ENCODE peak calls at places on chromosomes 3 and 15, in ten cellular contexts. S is bronchial epithelial cell, B is nephron progenitor cell, O is cardiac muscle cell, M is BJ, K is WERI-Rb-1, H is uterus, X is fibroblast of the aortic adventitia, R is fibroblast of villous mesenchyme, F is PC-9. V is an unnamed sample.

GRCh38 chr3:127775398-127776109 is 46.8 kb downstream of the MGLL start:
- DNase-seq in S (no peak), B (peak), O (no peak), M (no peak), K (no peak), H (peak), X (peak), R (peak), F (no peak), V (no peak)

GRCh38 chr3:42061711-42062408 is 29.3 kb upstream of the TRAK1 start:
- DNase-seq in S (peak), B (no peak), O (peak), M (peak), K (no peak), H (peak), X (peak), R (peak), F (peak), V (peak)

GRCh38 chr3:184742676-184743135 is 30.8 kb upstream of the MAGEF1 start:
- DNase-seq in S (no peak), B (peak), O (peak), M (no peak), K (peak), H (peak), X (no peak), R (no peak), F (no peak), V (no peak)

GRCh38 chr3:23096041-23096440 is 107.1 kb upstream of the UBE2E2 start:
- DNase-seq in S (no peak), B (no peak), O (no peak), M (no peak), K (no peak), H (no peak), X (no peak), R (no peak), F (peak), V (peak)

GRCh38 chr3:102142379-102143058 is 292.3 kb upstream of the ZPLD1 start:
- DNase-seq in S (no peak), B (peak), O (no peak), M (no peak), K (no peak), H (no peak), X (peak), R (no peak), F (no peak), V (no peak)

GRCh38 chr3:67601919-67602608 is 52.3 kb downstream of the SUCLG2 start:
- DNase-seq in S (no peak), B (no peak), O (no peak), M (no peak), K (no peak), H (no peak), X (no peak), R (no peak), F (no peak), V (no peak)

GRCh38 chr15:91100561-91101355 is 701 bp downstream of the SV2B start:
- DNase-seq in S (peak), B (peak), O (no peak), M (no peak), K (no peak), H (no peak), X (peak), R (peak), F (no peak), V (no peak)

GRCh38 chr15:57324590-57324890 is 51.8 kb upstream of the CGNL1 start:
- DNase-seq in S (no peak), B (no peak), O (no peak), M (no peak), K (no peak), H (no peak), X (no peak), R (no peak), F (no peak), V (no peak)

GRCh38 chr15:57566840-57567239 is 24.9 kb upstream of the MYZAP start:
- DNase-seq in S (no peak), B (no peak), O (no peak), M (no peak), K (no peak), H (no peak), X (no peak), R (peak), F (no peak), V (no peak)

GRCh38 chr3:124760601-124761000 is 30.3 kb downstream of the UMPS start:
- DNase-seq in S (peak), B (no peak), O (no peak), M (no peak), K (no peak), H (no peak), X (peak), R (peak), F (no peak), V (no peak)

GRCh38 chr3:179546814-179547241 is 15.9 kb upstream of the ACTL6A start:
- DNase-seq in S (peak), B (no peak), O (no peak), M (no peak), K (no peak), H (no peak), X (no peak), R (no peak), F (peak), V (no peak)

GRCh38 chr3:41026394-41027177 is 172.7 kb upstream of the CTNNB1 start:
- DNase-seq in S (peak), B (peak), O (peak), M (no peak), K (peak), H (peak), X (peak), R (peak), F (no peak), V (peak)

GRCh38 chr3:18669374-18669773 is 244.2 kb upstream of the SATB1 start:
- DNase-seq in S (no peak), B (no peak), O (no peak), M (no peak), K (no peak), H (no peak), X (no peak), R (no peak), F (no peak), V (no peak)

GRCh38 chr3:183774631-183775030 is 50.7 kb downstream of the MAP6D1 start:
- DNase-seq in S (no peak), B (no peak), O (no peak), M (no peak), K (no peak), H (no peak), X (no peak), R (no peak), F (peak), V (no peak)

GRCh38 chr3:127210654-127210943 is 17.7 kb downstream of the PRR23E start:
- DNase-seq in S (no peak), B (no peak), O (no peak), M (no peak), K (no peak), H (no peak), X (no peak), R (no peak), F (no peak), V (no peak)

GRCh38 chr15:68408526-68408925 is 23.4 kb downstream of the ITGA11 start:
- DNase-seq in S (no peak), B (no peak), O (no peak), M (no peak), K (no peak), H (peak), X (no peak), R (no peak), F (no peak), V (no peak)
- TF ChIP-seq CTCF in S (no peak), B (no peak), O (no peak), M (no peak), K (no peak), H (no peak), X (no peak), R (no peak), F (no peak), V (no peak)

GRCh38 chr3:194623449-194624290 is 9.5 kb downstream of the TMEM44 start:
- DNase-seq in S (no peak), B (no peak), O (no peak), M (no peak), K (no peak), H (no peak), X (no peak), R (no peak), F (no peak), V (no peak)
- TF ChIP-seq CTCF in S (no peak), B (peak), O (no peak), M (no peak), K (no peak), H (no peak), X (no peak), R (no peak), F (no peak), V (no peak)

GRCh38 chr3:9782777-9783176 is 9.5 kb downstream of the TADA3 start:
- DNase-seq in S (peak), B (no peak), O (no peak), M (no peak), K (no peak), H (no peak), X (no peak), R (no peak), F (no peak), V (no peak)
- TF ChIP-seq CTCF in S (no peak), B (no peak), O (no peak), M (no peak), K (peak), H (no peak), X (no peak), R (no peak), F (peak), V (peak)

GRCh38 chr15:58677426-58677825 is 72.1 kb downstream of the ADAM10 start:
- DNase-seq in S (no peak), B (no peak), O (no peak), M (no peak), K (no peak), H (no peak), X (no peak), R (no peak), F (no peak), V (no peak)
- TF ChIP-seq CTCF in S (no peak), B (no peak), O (no peak), M (no peak), K (no peak), H (no peak), X (peak), R (no peak), F (no peak), V (no peak)

DNA sequence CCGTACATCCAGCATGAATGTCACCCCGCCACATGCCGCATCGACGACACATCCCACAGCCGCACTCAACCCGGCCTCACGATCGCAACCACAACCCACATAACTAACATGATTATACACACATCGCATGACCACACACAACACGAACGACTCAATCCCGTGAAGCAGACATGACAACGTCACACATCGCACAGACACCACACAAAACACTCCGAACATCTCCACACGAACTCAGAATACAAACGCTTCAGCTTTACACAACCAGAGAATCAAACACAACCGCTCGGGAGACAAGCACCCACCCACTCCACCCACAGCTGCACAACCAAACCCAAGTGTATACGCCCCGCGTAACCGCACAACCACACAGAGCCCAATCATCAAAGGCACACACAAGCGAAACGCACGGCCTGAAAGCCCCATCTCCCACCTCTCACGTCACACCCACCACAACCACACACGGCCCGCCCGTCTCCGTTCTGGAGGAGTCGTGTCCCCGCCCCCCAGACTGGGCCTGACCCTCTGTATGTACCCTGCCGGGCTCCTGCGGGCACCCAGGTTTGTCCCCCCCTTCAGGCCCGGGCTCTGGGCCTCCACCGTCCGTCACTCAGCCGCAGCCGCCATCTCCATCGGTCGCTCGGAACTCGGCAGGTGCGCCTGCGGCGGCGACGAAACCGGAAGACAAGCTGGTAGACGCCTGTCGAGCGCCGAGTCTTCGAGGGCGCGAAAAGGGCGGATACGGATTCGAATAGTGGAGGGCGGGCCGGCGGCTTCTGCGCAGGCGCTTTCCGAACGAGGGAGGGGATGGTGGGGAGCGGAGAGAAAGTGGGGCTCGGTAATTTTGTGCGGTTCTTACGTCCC is at the start of gene RBSN:
- DNase-seq in S (peak), B (peak), O (peak), M (peak), K (peak), H (peak), X (peak), R (peak), F (peak), V (peak)
- TF ChIP-seq CTCF in S (no peak), B (no peak), O (no peak), M (no peak), K (no peak), H (no peak), X (no peak), R (no peak), F (no peak), V (no peak)

GRCh38 chr3:65080432-65080831 is 392.6 kb upstream of the ADAMTS9 start:
- DNase-seq in S (no peak), B (no peak), O (peak), M (no peak), K (peak), H (no peak), X (no peak), R (no peak), F (no peak), V (no peak)
- TF ChIP-seq CTCF in S (no peak), B (no peak), O (no peak), M (no peak), K (peak), H (no peak), X (no peak), R (no peak), F (no peak), V (peak)

GRCh38 chr3:155869664-155870063 is 786 bp upstream of the GMPS start:
- DNase-seq in S (no peak), B (no peak), O (no peak), M (no peak), K (no peak), H (no peak), X (no peak), R (no peak), F (no peak), V (no peak)
- TF ChIP-seq CTCF in S (no peak), B (no peak), O (no peak), M (no peak), K (no peak), H (no peak), X (no peak), R (no peak), F (no peak), V (no peak)

DNA sequence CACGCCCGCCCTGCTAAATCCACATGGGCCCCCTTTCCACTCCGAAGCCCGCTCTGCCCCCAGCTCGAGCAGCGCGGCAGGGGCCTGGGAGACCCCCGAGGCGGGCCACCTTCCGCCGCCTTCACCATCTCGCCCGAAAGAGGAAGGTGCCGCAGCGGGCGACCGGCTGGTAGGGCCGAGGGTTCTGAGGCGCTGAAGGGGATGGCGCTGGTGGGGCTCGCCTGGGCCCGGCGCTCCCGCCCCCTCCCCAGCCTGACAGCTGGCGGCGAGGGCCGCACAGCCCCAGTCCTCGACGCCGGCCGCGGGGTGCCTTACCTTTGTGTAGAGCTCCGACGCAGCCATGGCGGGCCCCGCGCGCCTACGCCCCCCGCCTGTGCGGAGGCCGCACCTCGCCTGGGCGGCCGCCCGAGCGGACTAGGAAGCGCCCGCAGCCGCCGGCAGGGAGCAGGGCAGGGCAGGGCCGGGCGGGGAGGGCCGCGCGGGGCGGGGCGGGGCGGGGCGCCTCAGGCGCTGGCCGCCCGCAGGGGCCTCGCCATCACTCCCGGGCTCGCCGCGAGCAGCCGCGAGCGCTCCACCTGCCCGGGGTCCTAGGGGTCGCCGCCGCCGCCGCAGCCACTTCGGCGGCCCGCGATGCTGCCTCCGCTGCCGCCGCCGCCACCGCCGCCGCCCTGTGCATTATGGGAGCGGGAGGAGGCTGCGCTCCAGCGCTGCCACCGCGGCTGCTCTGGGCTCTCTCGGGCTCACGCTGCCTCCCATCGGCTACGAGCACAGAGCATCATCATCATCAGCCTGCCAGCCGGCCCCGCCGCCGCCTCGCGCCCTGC is at the start of gene MYO5A:
- DNase-seq in S (peak), B (peak), O (peak), M (no peak), K (peak), H (peak), X (peak), R (peak), F (no peak), V (no peak)
- TF ChIP-seq CTCF in S (peak), B (no peak), O (peak), M (peak), K (peak), H (peak), X (peak), R (no peak), F (no peak), V (no peak)

DNA sequence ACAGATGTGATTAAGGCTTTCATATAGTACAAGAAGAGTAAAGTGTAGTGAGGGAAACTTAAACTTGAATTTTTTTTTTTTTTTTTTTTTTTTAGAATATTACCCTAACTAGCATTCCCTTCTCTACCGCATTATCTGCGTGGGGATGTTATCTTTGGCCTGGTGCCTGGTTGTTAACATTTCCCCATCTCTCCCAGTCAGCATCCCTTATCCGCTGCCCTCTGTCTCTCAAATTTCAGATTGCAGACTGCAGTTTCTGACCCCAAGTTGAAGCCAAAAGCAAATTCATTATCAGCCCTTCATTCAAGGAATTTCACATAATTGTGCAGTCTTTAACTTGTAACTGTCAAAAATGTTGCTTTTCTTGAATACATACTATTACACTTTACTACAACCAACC is 353.0 kb downstream of the PLOD2 start:
- DNase-seq in S (no peak), B (no peak), O (peak), M (no peak), K (no peak), H (no peak), X (peak), R (peak), F (no peak), V (no peak)
- TF ChIP-seq CTCF in S (no peak), B (peak), O (peak), M (no peak), K (peak), H (peak), X (peak), R (peak), F (peak), V (peak)

V was measured in epithelial cell of proximal tubule.